ENCODE peak calls at places on chromosomes 6 and 20, in seven cellular contexts. T is testis, I is left lung, D is heart right ventricle, R is esophagus muscularis mucosa, E is Peyer's patch, N is fibroblast of lung. H is an unnamed sample.

GRCh38 chr6:453152-453551 is 61.6 kb downstream of the IRF4 start:
- DNase-seq in T (peak), I (no peak), D (no peak), R (no peak), E (no peak), N (peak), H (no peak)

GRCh38 chr6:41201784-41202181 is 834 bp upstream of the TREML2 start:
- DNase-seq in T (no peak), I (no peak), D (no peak), R (peak), E (no peak), N (no peak), H (no peak)

GRCh38 chr6:44145839-44146238 is 12.8 kb upstream of the CAPN11 start:
- DNase-seq in T (no peak), I (no peak), D (no peak), R (no peak), E (no peak), N (no peak), H (no peak)

GRCh38 chr20:1185316-1185741 is 548 bp upstream of the TMEM74B start:
- DNase-seq in T (no peak), I (no peak), D (no peak), R (no peak), E (peak), N (no peak), H (no peak)

GRCh38 chr20:44135811-44136204 is 51.2 kb downstream of the JPH2 start:
- DNase-seq in T (no peak), I (no peak), D (no peak), R (no peak), E (no peak), N (no peak), H (no peak)

GRCh38 chr6:144778056-144778455 is 492.9 kb downstream of the UTRN start:
- DNase-seq in T (no peak), I (no peak), D (no peak), R (no peak), E (no peak), N (no peak), H (no peak)

GRCh38 chr6:106318061-106318460 is 7.5 kb downstream of the ATG5 start:
- DNase-seq in T (no peak), I (no peak), D (no peak), R (no peak), E (no peak), N (no peak), H (no peak)

GRCh38 chr6:107400748-107401147 is 58.6 kb downstream of the PDSS2 start:
- DNase-seq in T (no peak), I (no peak), D (no peak), R (no peak), E (peak), N (no peak), H (no peak)

GRCh38 chr20:24615353-24615752 is 145.9 kb downstream of the SYNDIG1 start:
- DNase-seq in T (no peak), I (no peak), D (no peak), R (peak), E (no peak), N (no peak), H (no peak)

GRCh38 chr20:58611236-58612020 is 39.7 kb upstream of the STX16 start:
- DNase-seq in T (peak), I (no peak), D (no peak), R (no peak), E (peak), N (no peak), H (no peak)

GRCh38 chr6:108074057-108074358 is 533 bp downstream of the OSTM1 start:
- DNase-seq in T (peak), I (no peak), D (peak), R (no peak), E (no peak), N (no peak), H (no peak)

GRCh38 chr6:624979-625378 is 31.9 kb downstream of the HUS1B start:
- DNase-seq in T (no peak), I (no peak), D (no peak), R (no peak), E (no peak), N (peak), H (no peak)

GRCh38 chr6:93358435-93358834 is 60.9 kb downstream of the EPHA7 start:
- DNase-seq in T (no peak), I (no peak), D (no peak), R (no peak), E (no peak), N (no peak), H (no peak)

GRCh38 chr6:156256161-156256560 is 521.0 kb upstream of the ARID1B start:
- DNase-seq in T (no peak), I (no peak), D (no peak), R (no peak), E (no peak), N (no peak), H (no peak)

GRCh38 chr6:75262716-75263463 is 19.3 kb upstream of the COX7A2 start:
- DNase-seq in T (no peak), I (no peak), D (no peak), R (no peak), E (no peak), N (no peak), H (no peak)

GRCh38 chr6:113290684-113291083 is 566.5 kb upstream of the MARCKS start:
- DNase-seq in T (no peak), I (no peak), D (no peak), R (no peak), E (no peak), N (no peak), H (no peak)

GRCh38 chr20:38626921-38627659 is 25.5 kb downstream of the ARHGAP40 start:
- DNase-seq in T (no peak), I (no peak), D (no peak), R (no peak), E (no peak), N (no peak), H (no peak)

GRCh38 chr20:45957021-45957941 is 14.7 kb downstream of the ZNF335 start:
- DNase-seq in T (no peak), I (no peak), D (no peak), R (no peak), E (peak), N (no peak), H (no peak)

GRCh38 chr6:122749451-122750050 is 30.0 kb upstream of the FABP7 start:
- DNase-seq in T (no peak), I (no peak), D (no peak), R (no peak), E (no peak), N (no peak), H (no peak)

GRCh38 chr6:162184465-162184864 is 543.1 kb downstream of the PRKN start:
- DNase-seq in T (no peak), I (no peak), D (no peak), R (no peak), E (no peak), N (no peak), H (no peak)

GRCh38 chr6:95847061-95847460 is 168.7 kb upstream of the FUT9 start:
- DNase-seq in T (no peak), I (no peak), D (no peak), R (no peak), E (no peak), N (no peak), H (no peak)

GRCh38 chr6:18053071-18053475 is 65.6 kb upstream of the KIF13A start:
- DNase-seq in T (no peak), I (no peak), D (no peak), R (no peak), E (no peak), N (peak), H (no peak)

GRCh38 chr6:85670573-85670972 is 27.9 kb upstream of the SYNCRIP start:
- DNase-seq in T (peak), I (no peak), D (no peak), R (no peak), E (no peak), N (peak), H (no peak)

GRCh38 chr20:48957521-48957920 is 36.0 kb downstream of the ARFGEF2 start:
- DNase-seq in T (no peak), I (no peak), D (no peak), R (no peak), E (no peak), N (no peak), H (no peak)

GRCh38 chr20:36499723-36500501 is 41.4 kb upstream of the MYL9 start:
- DNase-seq in T (no peak), I (no peak), D (no peak), R (no peak), E (no peak), N (no peak), H (no peak)

GRCh38 chr20:52941803-52942202 is 30.4 kb upstream of the TSHZ2 start:
- DNase-seq in T (no peak), I (no peak), D (no peak), R (no peak), E (no peak), N (peak), H (no peak)

GRCh38 chr6:131654326-131654725 is 17.2 kb downstream of the ENPP3 start:
- DNase-seq in T (no peak), I (no peak), D (no peak), R (no peak), E (no peak), N (no peak), H (no peak)

GRCh38 chr6:113529879-113530278 is 327.3 kb upstream of the MARCKS start:
- DNase-seq in T (no peak), I (no peak), D (no peak), R (no peak), E (no peak), N (no peak), H (no peak)

GRCh38 chr6:55643868-55644267 is 64.9 kb upstream of the HMGCLL1 start:
- DNase-seq in T (no peak), I (no peak), D (no peak), R (no peak), E (no peak), N (peak), H (no peak)

GRCh38 chr6:20403766-20404640 is 2.3 kb downstream of the E2F3 start:
- DNase-seq in T (peak), I (peak), D (peak), R (no peak), E (no peak), N (peak), H (peak)

GRCh38 chr6:87407531-87407895 is 259 bp upstream of the CFAP206 start:
- DNase-seq in T (peak), I (peak), D (peak), R (no peak), E (no peak), N (peak), H (no peak)

GRCh38 chr6:27591660-27592059 is 118.8 kb upstream of the ZNF184 start:
- DNase-seq in T (no peak), I (no peak), D (no peak), R (no peak), E (no peak), N (peak), H (no peak)

GRCh38 chr6:130524552-130524951 is 158.7 kb downstream of the TMEM200A start:
- DNase-seq in T (no peak), I (no peak), D (no peak), R (no peak), E (no peak), N (no peak), H (no peak)

DNA sequence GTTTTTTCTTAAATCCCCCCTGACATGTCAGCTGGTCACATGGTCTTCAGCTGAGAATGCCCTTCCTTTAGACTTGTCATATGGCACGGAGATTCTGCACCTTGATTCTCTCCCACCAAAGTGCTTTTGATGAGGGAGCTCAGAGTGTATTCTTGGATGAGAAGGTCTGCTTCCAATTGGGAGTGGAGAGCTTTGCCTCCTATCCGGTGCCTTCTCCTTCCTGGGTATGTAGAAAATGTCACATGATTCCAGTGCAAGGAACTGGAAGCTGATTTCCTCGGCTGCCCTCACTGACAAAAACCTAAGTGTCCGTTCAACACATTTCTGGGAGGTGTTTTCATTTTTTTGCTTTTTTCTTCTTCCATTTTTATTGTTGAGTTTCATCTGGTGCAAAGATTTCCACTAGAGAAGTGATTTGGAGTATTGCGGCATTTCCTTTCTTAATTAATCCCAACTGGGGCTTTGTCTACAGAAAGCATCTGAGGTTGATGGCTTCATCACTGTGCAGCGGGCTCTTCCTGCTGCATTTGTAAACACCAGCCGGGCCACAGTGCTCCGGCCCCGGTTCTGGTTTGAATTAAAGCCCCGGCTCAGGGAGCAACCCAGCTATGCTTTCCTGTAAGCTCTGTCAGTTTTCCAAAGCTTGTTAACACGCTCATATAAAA is 197.3 kb downstream of the TFAP2C start:
- DNase-seq in T (no peak), I (no peak), D (no peak), R (no peak), E (no peak), N (no peak), H (no peak)
- H3K4me3 ChIP-seq in T (no peak), I (no peak), D (no peak), R (no peak), E (no peak), N (no peak), H (no peak)

DNA sequence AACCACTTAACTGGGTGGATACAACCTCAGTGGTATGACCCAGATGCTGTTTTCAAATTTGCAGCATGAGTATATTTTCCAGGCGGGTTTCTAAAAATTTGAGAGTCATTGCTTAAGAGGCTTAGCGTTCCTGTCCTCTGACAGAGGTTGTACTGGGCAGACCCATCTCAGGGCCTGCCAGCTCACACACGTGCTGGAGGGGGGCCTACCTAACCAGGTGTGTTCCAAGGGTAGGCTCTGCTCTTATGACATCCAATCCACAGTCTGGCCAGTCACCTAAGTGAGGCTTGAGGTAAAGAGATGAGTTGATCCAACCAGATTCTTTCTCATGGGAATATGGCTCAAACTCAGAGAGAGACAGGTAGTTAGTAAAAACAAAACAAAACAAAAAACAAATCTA is 1.3 kb downstream of the LYRM4 start:
- DNase-seq in T (no peak), I (no peak), D (no peak), R (no peak), E (no peak), N (no peak), H (no peak)
- H3K27ac ChIP-seq in T (no peak), I (peak), D (no peak), R (no peak), E (no peak), N (no peak), H (peak)

GRCh38 chr6:10528170-10528981 is 7.2 kb downstream of the GCNT2 start:
- DNase-seq in T (no peak), I (peak), D (no peak), R (no peak), E (peak), N (peak), H (no peak)
- H3K4me3 ChIP-seq in T (peak), I (peak), D (peak), R (peak), E (peak), N (peak), H (peak)

GRCh38 chr6:11283629-11284028 is 51.2 kb upstream of the NEDD9 start:
- DNase-seq in T (no peak), I (no peak), D (no peak), R (no peak), E (no peak), N (no peak), H (no peak)
- H3K27ac ChIP-seq in T (no peak), I (no peak), D (no peak), R (no peak), E (peak), N (no peak), H (no peak)

DNA sequence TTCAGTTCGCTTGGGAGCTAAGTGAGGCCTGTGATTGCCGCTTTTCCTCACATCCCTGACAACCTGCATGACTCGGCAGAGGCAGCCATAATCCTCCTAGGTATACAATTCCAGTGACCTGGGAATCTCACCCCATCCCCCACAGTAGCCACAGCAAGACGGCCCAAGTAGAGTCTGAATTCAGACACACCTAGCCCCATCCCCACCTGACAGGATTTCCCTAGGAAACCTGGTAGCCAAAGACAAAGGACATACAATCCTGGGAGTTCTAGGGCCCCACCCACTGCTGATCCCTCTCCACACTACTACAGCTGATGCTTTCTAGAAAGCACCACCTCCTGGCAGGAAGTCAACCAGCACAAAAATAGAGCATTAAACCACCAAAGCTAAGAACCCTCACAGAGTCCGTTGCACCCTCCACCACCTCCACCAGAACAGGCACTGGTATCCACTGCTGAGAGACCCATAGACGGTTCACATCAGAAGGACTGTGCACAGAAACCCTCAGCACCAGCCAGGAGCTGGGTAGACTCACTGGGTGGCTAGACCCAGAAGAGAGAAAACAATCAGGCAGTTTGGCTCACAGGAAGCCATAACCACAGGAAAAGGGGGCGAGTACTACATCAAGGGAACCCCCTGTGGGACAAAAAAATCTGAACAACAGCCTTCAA is 17.9 kb upstream of the RUNX2 start:
- DNase-seq in T (no peak), I (no peak), D (no peak), R (no peak), E (no peak), N (no peak), H (peak)
- H3K4me3 ChIP-seq in T (no peak), I (no peak), D (no peak), R (no peak), E (no peak), N (no peak), H (peak)

DNA sequence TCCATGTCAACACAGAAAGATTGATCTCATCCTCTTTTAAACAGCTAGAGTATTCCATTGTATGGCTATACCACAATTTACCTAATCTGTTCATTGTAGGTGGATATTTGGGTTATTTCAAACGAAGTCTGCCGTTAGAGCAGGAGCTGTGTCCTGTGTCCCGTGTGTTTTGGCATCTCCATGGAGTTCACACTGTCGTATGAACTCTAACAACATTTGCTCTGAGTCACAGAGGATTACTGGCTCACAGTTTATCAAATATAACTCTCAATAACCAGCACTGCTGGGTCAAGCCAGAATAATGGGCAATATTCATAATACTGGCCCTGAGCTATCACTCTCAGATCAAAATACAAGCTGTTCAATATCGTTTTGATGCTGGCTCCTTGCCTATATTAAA is 16.4 kb downstream of the TRAM2 start:
- DNase-seq in T (no peak), I (no peak), D (no peak), R (no peak), E (no peak), N (no peak), H (no peak)
- H3K27ac ChIP-seq in T (no peak), I (no peak), D (no peak), R (no peak), E (no peak), N (peak), H (no peak)

GRCh38 chr20:64048402-64049044 is 916 bp downstream of the SOX18 start:
- DNase-seq in T (no peak), I (no peak), D (no peak), R (no peak), E (no peak), N (no peak), H (no peak)
- H3K4me3 ChIP-seq in T (peak), I (peak), D (peak), R (peak), E (peak), N (no peak), H (no peak)

GRCh38 chr6:56756219-56756789 is 113.6 kb upstream of the DST start:
- DNase-seq in T (no peak), I (no peak), D (no peak), R (no peak), E (no peak), N (no peak), H (no peak)
- H3K27ac ChIP-seq in T (no peak), I (peak), D (no peak), R (peak), E (no peak), N (peak), H (no peak)

H was measured in effector memory CD4-positive, alpha-beta T cell.